ENCODE peak calls at places on chromosomes 2 and 18, in eight cellular contexts. One of them, this sample, is unnamed.
A peak's percentile ranks its signal among the peaks of the same experiment; 100 is the strongest.

GRCh38 chr2:146246017-146246733 is 1598.7 kb upstream of the ACVR2A start:
- DNase-seq in tibial artery: no peak
- DNase-seq in aorta: no peak
- DNase-seq in MG63: no peak
- DNase-seq in OCI-LY7: no peak
- DNase-seq in AG04449: peak; percentile 64
- DNase-seq in iPS DF 6.9: no peak
- DNase-seq in hepatocyte: no peak
- DNase-seq in this sample: peak; percentile 62

GRCh38 chr18:1488957-1489356 is 584.3 kb downstream of the ADCYAP1 start:
- DNase-seq in tibial artery: no peak
- DNase-seq in aorta: no peak
- DNase-seq in MG63: no peak
- DNase-seq in OCI-LY7: no peak
- DNase-seq in AG04449: no peak
- DNase-seq in iPS DF 6.9: no peak
- DNase-seq in hepatocyte: no peak
- DNase-seq in this sample: no peak

GRCh38 chr2:18149660-18150246 is 271.3 kb downstream of the KCNS3 start:
- DNase-seq in tibial artery: no peak
- DNase-seq in aorta: no peak
- DNase-seq in MG63: no peak
- DNase-seq in OCI-LY7: peak; percentile 64
- DNase-seq in AG04449: no peak
- DNase-seq in iPS DF 6.9: no peak
- DNase-seq in hepatocyte: peak; percentile 69
- DNase-seq in this sample: no peak

GRCh38 chr2:235587202-235587601 is 93.4 kb downstream of the AGAP1 start:
- DNase-seq in tibial artery: no peak
- DNase-seq in aorta: no peak
- DNase-seq in MG63: no peak
- DNase-seq in OCI-LY7: no peak
- DNase-seq in AG04449: no peak
- DNase-seq in iPS DF 6.9: no peak
- DNase-seq in hepatocyte: no peak
- DNase-seq in this sample: no peak

GRCh38 chr2:67135201-67135600 is 261.9 kb upstream of the ETAA1 start:
- DNase-seq in tibial artery: no peak
- DNase-seq in aorta: no peak
- DNase-seq in MG63: no peak
- DNase-seq in OCI-LY7: no peak
- DNase-seq in AG04449: no peak
- DNase-seq in iPS DF 6.9: no peak
- DNase-seq in hepatocyte: no peak
- DNase-seq in this sample: no peak

GRCh38 chr2:182915369-182916326 is 49.2 kb upstream of the FRZB start:
- DNase-seq in tibial artery: no peak
- DNase-seq in aorta: no peak
- DNase-seq in MG63: no peak
- DNase-seq in OCI-LY7: no peak
- DNase-seq in AG04449: peak; percentile 68
- DNase-seq in iPS DF 6.9: no peak
- DNase-seq in hepatocyte: peak; percentile 35
- DNase-seq in this sample: peak; percentile 74

GRCh38 chr2:163637876-163638275 is 97.9 kb downstream of the FIGN start:
- DNase-seq in tibial artery: no peak
- DNase-seq in aorta: no peak
- DNase-seq in MG63: no peak
- DNase-seq in OCI-LY7: no peak
- DNase-seq in AG04449: no peak
- DNase-seq in iPS DF 6.9: no peak
- DNase-seq in hepatocyte: no peak
- DNase-seq in this sample: no peak

GRCh38 chr2:47520302-47520630 is 117.3 kb downstream of the MSH2 start:
- DNase-seq in tibial artery: no peak
- DNase-seq in aorta: no peak
- DNase-seq in MG63: no peak
- DNase-seq in OCI-LY7: peak; percentile 82
- DNase-seq in AG04449: no peak
- DNase-seq in iPS DF 6.9: no peak
- DNase-seq in hepatocyte: no peak
- DNase-seq in this sample: no peak

GRCh38 chr18:22108674-22109073 is 60.7 kb upstream of the GATA6 start:
- DNase-seq in tibial artery: no peak
- DNase-seq in aorta: no peak
- DNase-seq in MG63: no peak
- DNase-seq in OCI-LY7: no peak
- DNase-seq in AG04449: no peak
- DNase-seq in iPS DF 6.9: no peak
- DNase-seq in hepatocyte: peak; percentile 58
- DNase-seq in this sample: no peak

GRCh38 chr18:47594621-47595086 is 335.8 kb downstream of the SMAD2 start:
- DNase-seq in tibial artery: no peak
- DNase-seq in aorta: no peak
- DNase-seq in MG63: no peak
- DNase-seq in OCI-LY7: no peak
- DNase-seq in AG04449: no peak
- DNase-seq in iPS DF 6.9: no peak
- DNase-seq in hepatocyte: no peak
- DNase-seq in this sample: no peak

GRCh38 chr2:64692401-64692800 is 38.7 kb upstream of the SERTAD2 start:
- DNase-seq in tibial artery: no peak
- DNase-seq in aorta: no peak
- DNase-seq in MG63: no peak
- DNase-seq in OCI-LY7: no peak
- DNase-seq in AG04449: no peak
- DNase-seq in iPS DF 6.9: no peak
- DNase-seq in hepatocyte: no peak
- DNase-seq in this sample: no peak

GRCh38 chr2:10412380-10412779 is 35.7 kb downstream of the ODC1 start:
- DNase-seq in tibial artery: no peak
- DNase-seq in aorta: no peak
- DNase-seq in MG63: peak; percentile 65
- DNase-seq in OCI-LY7: peak; percentile 87
- DNase-seq in AG04449: no peak
- DNase-seq in iPS DF 6.9: no peak
- DNase-seq in hepatocyte: no peak
- DNase-seq in this sample: no peak

GRCh38 chr2:224579411-224579810 is 5.8 kb downstream of the CUL3 start:
- DNase-seq in tibial artery: no peak
- DNase-seq in aorta: no peak
- DNase-seq in MG63: no peak
- DNase-seq in OCI-LY7: no peak
- DNase-seq in AG04449: no peak
- DNase-seq in iPS DF 6.9: no peak
- DNase-seq in hepatocyte: no peak
- DNase-seq in this sample: no peak
- H3K4me3 ChIP-seq in tibial artery: no peak overlapping the region
- H3K4me3 ChIP-seq in aorta: no peak overlapping the region
- H3K4me3 ChIP-seq in MG63: no peak overlapping the region
- H3K4me3 ChIP-seq in OCI-LY7: peak overlapping the region; percentile 50
- H3K4me3 ChIP-seq in AG04449: no peak overlapping the region
- H3K4me3 ChIP-seq in iPS DF 6.9: no peak overlapping the region
- H3K4me3 ChIP-seq in hepatocyte: no peak overlapping the region
- H3K4me3 ChIP-seq in this sample: no peak overlapping the region

DNA sequence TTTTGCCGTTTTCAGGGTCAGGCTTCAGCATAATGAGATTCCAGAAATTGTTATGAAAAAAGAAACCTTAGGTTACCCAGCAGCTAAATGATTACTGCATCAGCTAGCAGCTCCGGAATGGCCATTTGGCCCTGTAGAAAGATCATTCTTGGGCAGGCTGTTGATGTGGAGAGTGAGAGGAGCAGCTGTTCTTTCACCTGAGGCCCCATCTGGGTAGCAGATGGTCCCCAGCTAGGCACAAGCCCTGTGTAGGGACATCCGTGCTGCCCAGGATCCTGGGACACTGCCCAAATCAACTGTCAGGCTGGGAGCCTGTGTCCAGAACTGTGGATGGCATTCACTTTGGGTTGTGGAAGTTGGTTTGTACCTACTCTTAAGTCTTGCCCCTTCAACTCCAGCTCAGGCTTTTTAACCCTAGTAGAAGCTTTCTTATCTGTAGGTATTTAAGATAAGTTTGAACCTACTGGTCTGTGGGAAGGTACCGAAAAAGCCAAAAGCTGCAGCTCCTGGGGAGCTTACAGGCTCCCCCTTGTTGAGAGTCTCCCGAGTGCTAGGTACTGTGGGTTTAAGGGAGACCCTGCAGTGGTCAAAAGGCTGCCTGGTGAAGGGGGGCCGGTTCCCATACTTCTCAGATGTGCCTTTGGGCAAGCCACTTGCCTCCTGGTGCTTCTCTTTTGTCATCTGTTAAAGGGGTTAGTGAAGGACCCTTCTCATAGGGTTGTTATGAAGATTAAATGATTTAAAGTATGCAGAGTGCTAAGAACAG is 62.1 kb downstream of the NEDD4L start:
- DNase-seq in tibial artery: no peak
- DNase-seq in aorta: no peak
- DNase-seq in MG63: no peak
- DNase-seq in OCI-LY7: no peak
- DNase-seq in AG04449: no peak
- DNase-seq in iPS DF 6.9: no peak
- DNase-seq in hepatocyte: no peak
- DNase-seq in this sample: no peak
- H3K4me3 ChIP-seq in tibial artery: no peak overlapping the region
- H3K4me3 ChIP-seq in aorta: no peak overlapping the region
- H3K4me3 ChIP-seq in MG63: no peak overlapping the region
- H3K4me3 ChIP-seq in OCI-LY7: no peak overlapping the region
- H3K4me3 ChIP-seq in AG04449: no peak overlapping the region
- H3K4me3 ChIP-seq in iPS DF 6.9: no peak overlapping the region
- H3K4me3 ChIP-seq in hepatocyte: no peak overlapping the region
- H3K4me3 ChIP-seq in this sample: no peak overlapping the region

GRCh38 chr2:171836151-171836910 is 57.7 kb downstream of the SLC25A12 start:
- DNase-seq in tibial artery: no peak
- DNase-seq in aorta: no peak
- DNase-seq in MG63: no peak
- DNase-seq in OCI-LY7: no peak
- DNase-seq in AG04449: peak; percentile 29
- DNase-seq in iPS DF 6.9: no peak
- DNase-seq in hepatocyte: no peak
- DNase-seq in this sample: peak; percentile 43

GRCh38 chr2:171834286-171834685 is 59.8 kb downstream of the SLC25A12 start:
- DNase-seq in tibial artery: no peak
- DNase-seq in aorta: no peak
- DNase-seq in MG63: no peak
- DNase-seq in OCI-LY7: no peak
- DNase-seq in AG04449: no peak
- DNase-seq in iPS DF 6.9: no peak
- DNase-seq in hepatocyte: no peak
- DNase-seq in this sample: no peak

GRCh38 chr2:171832489-171832888 is 61.6 kb downstream of the SLC25A12 start:
- DNase-seq in tibial artery: no peak
- DNase-seq in aorta: no peak
- DNase-seq in MG63: no peak
- DNase-seq in OCI-LY7: no peak
- DNase-seq in AG04449: no peak
- DNase-seq in iPS DF 6.9: no peak
- DNase-seq in hepatocyte: no peak
- DNase-seq in this sample: no peak

GRCh38 chr2:171841996-171842395 is 52.0 kb downstream of the SLC25A12 start:
- DNase-seq in tibial artery: no peak
- DNase-seq in aorta: no peak
- DNase-seq in MG63: no peak
- DNase-seq in OCI-LY7: no peak
- DNase-seq in AG04449: no peak
- DNase-seq in iPS DF 6.9: no peak
- DNase-seq in hepatocyte: no peak
- DNase-seq in this sample: no peak

DNA sequence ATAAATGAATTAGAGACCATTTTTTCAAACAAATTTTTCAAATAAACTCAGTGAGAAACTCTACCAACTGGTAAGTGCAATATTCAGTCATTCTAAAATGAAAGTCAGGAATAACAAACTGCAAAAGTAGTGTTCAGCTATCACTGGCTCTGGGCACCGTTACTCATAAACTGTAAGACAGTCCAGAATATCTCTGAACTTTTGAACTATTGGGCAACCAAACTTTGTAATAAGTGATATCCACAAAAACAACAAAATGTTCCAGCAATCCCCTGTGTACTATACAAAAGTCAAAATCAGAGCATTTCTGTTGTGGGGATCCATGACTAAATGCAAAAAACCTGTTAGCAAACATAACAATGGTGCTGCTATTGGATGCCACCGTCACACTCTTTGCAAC is 56.3 kb downstream of the SLC25A12 start:
- DNase-seq in tibial artery: no peak
- DNase-seq in aorta: no peak
- DNase-seq in MG63: no peak
- DNase-seq in OCI-LY7: no peak
- DNase-seq in AG04449: no peak
- DNase-seq in iPS DF 6.9: no peak
- DNase-seq in hepatocyte: no peak
- DNase-seq in this sample: peak; percentile 23
- H3K4me3 ChIP-seq in tibial artery: no peak overlapping the region
- H3K4me3 ChIP-seq in aorta: no peak overlapping the region
- H3K4me3 ChIP-seq in MG63: no peak overlapping the region
- H3K4me3 ChIP-seq in OCI-LY7: no peak overlapping the region
- H3K4me3 ChIP-seq in AG04449: no peak overlapping the region
- H3K4me3 ChIP-seq in iPS DF 6.9: no peak overlapping the region
- H3K4me3 ChIP-seq in hepatocyte: no peak overlapping the region
- H3K4me3 ChIP-seq in this sample: no peak overlapping the region

GRCh38 chr2:32852821-32853220 is 93.9 kb upstream of the LTBP1 start:
- DNase-seq in tibial artery: no peak
- DNase-seq in aorta: no peak
- DNase-seq in MG63: no peak
- DNase-seq in OCI-LY7: no peak
- DNase-seq in AG04449: no peak
- DNase-seq in iPS DF 6.9: no peak
- DNase-seq in hepatocyte: no peak
- DNase-seq in this sample: peak; percentile 32

GRCh38 chr2:32847734-32848133 is 99.0 kb upstream of the LTBP1 start:
- DNase-seq in tibial artery: no peak
- DNase-seq in aorta: no peak
- DNase-seq in MG63: no peak
- DNase-seq in OCI-LY7: no peak
- DNase-seq in AG04449: no peak
- DNase-seq in iPS DF 6.9: no peak
- DNase-seq in hepatocyte: no peak
- DNase-seq in this sample: no peak

GRCh38 chr2:32844253-32844652 is 102.5 kb upstream of the LTBP1 start:
- DNase-seq in tibial artery: no peak
- DNase-seq in aorta: no peak
- DNase-seq in MG63: no peak
- DNase-seq in OCI-LY7: no peak
- DNase-seq in AG04449: no peak
- DNase-seq in iPS DF 6.9: no peak
- DNase-seq in hepatocyte: no peak
- DNase-seq in this sample: no peak

GRCh38 chr2:32851777-32852439 is 94.8 kb upstream of the LTBP1 start:
- DNase-seq in tibial artery: no peak
- DNase-seq in aorta: no peak
- DNase-seq in MG63: no peak
- DNase-seq in OCI-LY7: no peak
- DNase-seq in AG04449: no peak
- DNase-seq in iPS DF 6.9: no peak
- DNase-seq in hepatocyte: no peak
- DNase-seq in this sample: no peak

GRCh38 chr2:32849456-32850194 is 97.1 kb upstream of the LTBP1 start:
- DNase-seq in tibial artery: no peak
- DNase-seq in aorta: no peak
- DNase-seq in MG63: no peak
- DNase-seq in OCI-LY7: no peak
- DNase-seq in AG04449: no peak
- DNase-seq in iPS DF 6.9: no peak
- DNase-seq in hepatocyte: no peak
- DNase-seq in this sample: no peak
- H3K4me3 ChIP-seq in tibial artery: no peak overlapping the region
- H3K4me3 ChIP-seq in aorta: no peak overlapping the region
- H3K4me3 ChIP-seq in MG63: no peak overlapping the region
- H3K4me3 ChIP-seq in OCI-LY7: no peak overlapping the region
- H3K4me3 ChIP-seq in AG04449: no peak overlapping the region
- H3K4me3 ChIP-seq in iPS DF 6.9: no peak overlapping the region
- H3K4me3 ChIP-seq in hepatocyte: no peak overlapping the region
- H3K4me3 ChIP-seq in this sample: no peak overlapping the region